ENCODE peak calls at places on chromosomes 11 and 22, in six cellular contexts. V is lower lobe of right lung, A is SK-N-SH, Q is RWPE1, M is caudate nucleus, N is heart left ventricle. S is an unnamed sample.

GRCh38 chr22:49224243-49224642 is 603.4 kb downstream of the BRD1 start:
- DNase-seq in V (no peak), A (no peak), Q (no peak), M (no peak), N (no peak), S (no peak)

GRCh38 chr11:120956710-120957500 is 67.0 kb upstream of the TBCEL start:
- DNase-seq in V (no peak), A (peak; percentile 53), Q (no peak), M (no peak), N (no peak), S (no peak)

GRCh38 chr22:20591660-20592310 is 84.4 kb downstream of the MED15 start:
- DNase-seq in V (peak; percentile 44), A (no peak), Q (no peak), M (no peak), N (no peak), S (peak; percentile 57)

GRCh38 chr11:14270690-14271542 is 88.1 kb downstream of the RRAS2 start:
- DNase-seq in V (no peak), A (no peak), Q (no peak), M (no peak), N (no peak), S (no peak)

GRCh38 chr11:101091781-101092180 is 37.8 kb downstream of the PGR start:
- DNase-seq in V (no peak), A (no peak), Q (no peak), M (no peak), N (no peak), S (no peak)

GRCh38 chr22:38756631-38757463 is 1.0 kb upstream of the SUN2 start:
- DNase-seq in V (peak; percentile 64), A (no peak), Q (no peak), M (no peak), N (no peak), S (no peak)

GRCh38 chr11:8832571-8833260 is 78.3 kb upstream of the AKIP1 start:
- DNase-seq in V (peak; percentile 67), A (peak; percentile 68), Q (peak; percentile 77), M (no peak), N (no peak), S (no peak)

GRCh38 chr11:16603890-16604783 is 134.3 kb upstream of the C11orf58 start:
- DNase-seq in V (peak; percentile 60), A (peak; percentile 65), Q (no peak), M (no peak), N (peak; percentile 74), S (peak; percentile 41)

GRCh38 chr11:88357323-88358039 is 19.9 kb upstream of the CTSC start:
- DNase-seq in V (no peak), A (no peak), Q (no peak), M (no peak), N (no peak), S (no peak)

GRCh38 chr11:2214527-2215229 is 43.1 kb upstream of the TH start:
- DNase-seq in V (peak; percentile 29), A (peak; percentile 43), Q (no peak), M (no peak), N (peak; percentile 14), S (no peak)

GRCh38 chr11:120229451-120230424 is 10.2 kb upstream of the POU2F3 start:
- DNase-seq in V (no peak), A (peak; percentile 66), Q (peak; percentile 63), M (no peak), N (no peak), S (no peak)

GRCh38 chr22:33166206-33166605 is 108.0 kb upstream of the SYN3 start:
- DNase-seq in V (no peak), A (no peak), Q (no peak), M (no peak), N (no peak), S (no peak)

GRCh38 chr11:19976281-19976941 is 183.9 kb downstream of the DBX1 start:
- DNase-seq in V (no peak), A (no peak), Q (no peak), M (peak; percentile 46), N (no peak), S (no peak)

GRCh38 chr11:17648528-17648927 is 70.8 kb upstream of the MYOD1 start:
- DNase-seq in V (no peak), A (no peak), Q (no peak), M (no peak), N (no peak), S (no peak)

GRCh38 chr11:35288817-35289541 is 130.4 kb downstream of the SLC1A2 start:
- DNase-seq in V (no peak), A (no peak), Q (no peak), M (no peak), N (no peak), S (no peak)

GRCh38 chr11:44823006-44823405 is 96.2 kb downstream of the TSPAN18 start:
- DNase-seq in V (no peak), A (no peak), Q (no peak), M (no peak), N (no peak), S (no peak)

GRCh38 chr11:100712618-100713017 is 25.5 kb downstream of the ARHGAP42 start:
- DNase-seq in V (no peak), A (no peak), Q (no peak), M (no peak), N (no peak), S (no peak)

GRCh38 chr22:40345801-40346177 is 511 bp upstream of the ADSL start:
- DNase-seq in V (peak; percentile 64), A (peak; percentile 36), Q (peak; percentile 18), M (no peak), N (peak; percentile 24), S (no peak)

GRCh38 chr22:19043111-19044085 is 78.8 kb downstream of the DGCR2 start:
- DNase-seq in V (peak; percentile 22), A (no peak), Q (no peak), M (no peak), N (no peak), S (no peak)

GRCh38 chr22:22591348-22592299 is 32.6 kb upstream of the PRAME start:
- DNase-seq in V (no peak), A (no peak), Q (no peak), M (no peak), N (no peak), S (no peak)

GRCh38 chr22:22380098-22381030 is 128.2 kb downstream of the ZNF280B start:
- DNase-seq in V (no peak), A (peak; percentile 35), Q (no peak), M (no peak), N (no peak), S (no peak)

GRCh38 chr11:110097459-110098012 is 4.3 kb downstream of the ZC3H12C start:
- DNase-seq in V (no peak), A (no peak), Q (no peak), M (no peak), N (no peak), S (no peak)

GRCh38 chr22:23107487-23108323 is 34.1 kb downstream of the RSPH14 start:
- DNase-seq in V (no peak), A (no peak), Q (no peak), M (no peak), N (no peak), S (no peak)

GRCh38 chr22:37419916-37420655 is 7.2 kb downstream of the ELFN2 start:
- DNase-seq in V (no peak), A (peak; percentile 84), Q (peak; percentile 23), M (peak; percentile 33), N (no peak), S (no peak)

GRCh38 chr11:116485425-116485824 is 287.4 kb downstream of the BUD13 start:
- DNase-seq in V (no peak), A (no peak), Q (no peak), M (no peak), N (no peak), S (no peak)

GRCh38 chr11:68224606-68225005 is 11.5 kb upstream of the KMT5B start:
- DNase-seq in V (no peak), A (no peak), Q (no peak), M (no peak), N (no peak), S (no peak)

GRCh38 chr11:114892381-114893197 is 214.3 kb downstream of the NXPE2 start:
- DNase-seq in V (no peak), A (peak; percentile 19), Q (no peak), M (no peak), N (no peak), S (no peak)

GRCh38 chr11:12182650-12183511 is 72.5 kb downstream of the MICAL2 start:
- DNase-seq in V (no peak), A (no peak), Q (peak; percentile 81), M (no peak), N (peak; percentile 79), S (peak; percentile 94)
- H3K27ac ChIP-seq in V (peak overlapping the region; percentile 58), A (peak overlapping the region; percentile 58), Q (peak overlapping the region; percentile 85), M (no peak overlapping the region), N (peak overlapping the region; percentile 79), S (peak overlapping the region; percentile 99)

DNA sequence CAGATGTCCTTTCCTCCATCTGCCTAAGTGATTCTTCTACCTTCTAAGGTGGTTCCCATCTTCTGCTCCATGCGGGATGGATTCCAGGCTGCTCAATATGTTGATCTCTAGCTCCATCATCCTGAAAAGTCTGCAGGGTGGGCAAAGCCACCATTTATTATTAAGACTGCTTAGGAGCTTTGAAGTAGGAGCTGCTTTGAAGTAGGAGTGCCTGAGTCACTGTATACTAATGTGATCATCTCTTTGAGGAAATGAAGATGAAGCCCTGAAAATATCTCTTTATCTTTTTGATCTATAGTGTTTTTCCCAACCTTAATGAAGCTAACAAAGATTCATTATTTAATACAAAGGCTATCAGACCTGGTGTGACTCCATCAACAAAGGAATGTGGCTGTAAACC is 13.1 kb downstream of the HEPHL1 start:
- DNase-seq in V (no peak), A (no peak), Q (no peak), M (no peak), N (no peak), S (no peak)
- H3K27ac ChIP-seq in V (no peak overlapping the region), A (no peak overlapping the region), Q (no peak overlapping the region), M (no peak overlapping the region), N (no peak overlapping the region), S (no peak overlapping the region)

DNA sequence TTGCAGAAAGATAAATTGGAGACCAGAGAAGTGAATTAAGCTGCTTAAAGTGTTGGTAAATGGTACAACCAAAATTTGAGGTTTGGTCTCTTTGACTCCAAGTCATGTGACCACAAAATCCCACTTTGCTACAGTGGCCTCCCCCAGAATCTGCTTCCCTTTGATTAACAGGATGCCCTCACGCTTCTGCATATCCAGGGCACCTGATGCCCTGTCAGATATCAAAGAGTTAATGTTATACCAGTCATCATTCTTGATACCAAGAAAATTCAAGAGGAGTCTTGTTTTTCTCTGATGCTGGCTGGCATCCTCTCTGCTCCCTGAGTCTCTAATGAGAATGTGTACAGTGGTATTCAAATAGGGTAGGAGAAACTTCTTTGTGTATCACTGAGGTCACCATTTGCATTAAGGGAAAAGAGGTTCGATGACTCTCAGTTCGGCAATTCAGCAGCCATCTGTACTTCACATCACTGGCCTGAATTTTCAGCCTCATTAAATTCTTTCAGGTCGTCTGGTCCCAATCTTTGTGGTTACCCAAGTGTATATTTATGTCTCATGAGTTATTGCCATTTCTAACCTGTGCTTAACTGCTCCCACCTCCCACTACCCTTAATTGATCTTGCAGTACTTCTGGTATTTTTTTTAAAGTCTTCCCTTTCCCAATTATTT is 73.9 kb downstream of the BDNF start:
- DNase-seq in V (no peak), A (no peak), Q (no peak), M (no peak), N (no peak), S (no peak)
- H3K27ac ChIP-seq in V (no peak overlapping the region), A (no peak overlapping the region), Q (no peak overlapping the region), M (no peak overlapping the region), N (no peak overlapping the region), S (no peak overlapping the region)

GRCh38 chr11:95791385-95792033 is 1.2 kb downstream of the CEP57 start:
- DNase-seq in V (no peak), A (no peak), Q (no peak), M (no peak), N (no peak), S (no peak)
- H3K27ac ChIP-seq in V (peak overlapping the region; percentile 98), A (peak overlapping the region; percentile 43), Q (peak overlapping the region; percentile 95), M (no peak overlapping the region), N (peak overlapping the region; percentile 99), S (peak overlapping the region; percentile 74)